ENCODE peak calls at places on chromosomes 4 and X, in five cellular contexts. One of them, this sample, is unnamed. For H3K4me1, the result is how much of the 10 kb centered on the place peaks cover.

GRCh38 chr4:99848576-99848975 is 31.9 kb downstream of the DAPP1 start:
- DNase-seq in GM23248: no peak
- DNase-seq in aorta: no peak
- DNase-seq in left ventricle myocardium inferior: no peak
- DNase-seq in body of pancreas: no peak
- DNase-seq in this sample: no peak

GRCh38 chr4:163544407-163545038 is 50.0 kb downstream of the TMA16 start:
- DNase-seq in body of pancreas: peak
- DNase-seq in aorta: peak
- DNase-seq in GM23248: peak
- DNase-seq in left ventricle myocardium inferior: peak
- DNase-seq in this sample: peak

GRCh38 chr4:124409044-124409443 is 303.5 kb downstream of the ANKRD50 start:
- DNase-seq in left ventricle myocardium inferior: no peak
- DNase-seq in GM23248: peak
- DNase-seq in aorta: no peak
- DNase-seq in body of pancreas: no peak
- DNase-seq in this sample: no peak

GRCh38 chr4:138235419-138235952 is 6.7 kb downstream of the SLC7A11 start:
- DNase-seq in left ventricle myocardium inferior: no peak
- DNase-seq in aorta: no peak
- DNase-seq in GM23248: peak
- DNase-seq in body of pancreas: no peak
- DNase-seq in this sample: peak

GRCh38 chrX:39011454-39012204 is 210.4 kb downstream of the MID1IP1 start:
- DNase-seq in left ventricle myocardium inferior: peak
- DNase-seq in GM23248: peak
- DNase-seq in aorta: peak
- DNase-seq in body of pancreas: peak
- DNase-seq in this sample: peak

GRCh38 chr4:27154706-27155105 is 294.1 kb downstream of the STIM2 start:
- DNase-seq in body of pancreas: no peak
- DNase-seq in GM23248: peak
- DNase-seq in left ventricle myocardium inferior: no peak
- DNase-seq in aorta: no peak
- DNase-seq in this sample: peak

GRCh38 chr4:19213388-19213787 is 1038.3 kb upstream of the SLIT2 start:
- DNase-seq in GM23248: no peak
- DNase-seq in body of pancreas: no peak
- DNase-seq in left ventricle myocardium inferior: no peak
- DNase-seq in aorta: no peak
- DNase-seq in this sample: no peak

GRCh38 chr4:127006509-127006908 is 626.2 kb upstream of the INTU start:
- DNase-seq in aorta: no peak
- DNase-seq in left ventricle myocardium inferior: no peak
- DNase-seq in GM23248: peak
- DNase-seq in body of pancreas: no peak
- DNase-seq in this sample: no peak

GRCh38 chr4:83019794-83020497 is 9.3 kb upstream of the LIN54 start:
- DNase-seq in aorta: no peak
- DNase-seq in left ventricle myocardium inferior: no peak
- DNase-seq in body of pancreas: no peak
- DNase-seq in GM23248: no peak
- DNase-seq in this sample: no peak

DNA sequence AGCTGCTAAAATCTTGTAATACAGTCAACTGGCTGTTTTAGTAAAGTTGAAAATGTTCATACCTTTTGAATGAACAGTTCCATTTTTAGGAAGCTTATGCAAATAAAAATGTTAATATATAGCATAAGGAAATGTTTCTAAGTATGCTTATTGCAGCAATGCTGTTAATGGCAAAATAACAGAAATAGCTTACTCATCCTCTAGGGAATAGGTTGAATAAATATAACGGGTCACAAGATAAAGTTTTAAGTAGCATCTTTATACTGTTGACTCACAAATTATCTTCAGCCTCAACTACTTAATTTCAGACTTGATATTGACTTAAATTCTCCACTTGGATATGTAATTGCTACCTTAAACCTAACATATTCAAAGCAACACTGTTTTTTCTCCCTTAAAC is 27.7 kb downstream of the HERC3 start:
- DNase-seq in body of pancreas: no peak
- DNase-seq in aorta: no peak
- DNase-seq in left ventricle myocardium inferior: no peak
- DNase-seq in GM23248: peak
- DNase-seq in this sample: no peak
- H3K4me1 ChIP-seq in body of pancreas: under half
- H3K4me1 ChIP-seq in aorta: under half
- H3K4me1 ChIP-seq in left ventricle myocardium inferior: half or more
- H3K4me1 ChIP-seq in GM23248: half or more
- H3K4me1 ChIP-seq in this sample: under half

GRCh38 chrX:40578039-40578438 is 2.7 kb upstream of the ATP6AP2 start:
- DNase-seq in body of pancreas: no peak
- DNase-seq in aorta: no peak
- DNase-seq in left ventricle myocardium inferior: no peak
- DNase-seq in GM23248: no peak
- DNase-seq in this sample: no peak

GRCh38 chrX:40571600-40571999 is 9.2 kb upstream of the ATP6AP2 start:
- DNase-seq in left ventricle myocardium inferior: no peak
- DNase-seq in GM23248: no peak
- DNase-seq in body of pancreas: no peak
- DNase-seq in aorta: no peak
- DNase-seq in this sample: no peak

GRCh38 chrX:40570346-40571093 is 10.2 kb upstream of the ATP6AP2 start:
- DNase-seq in aorta: no peak
- DNase-seq in body of pancreas: no peak
- DNase-seq in GM23248: no peak
- DNase-seq in left ventricle myocardium inferior: no peak
- DNase-seq in this sample: no peak

GRCh38 chrX:40576291-40576690 is 4.5 kb upstream of the ATP6AP2 start:
- DNase-seq in GM23248: no peak
- DNase-seq in left ventricle myocardium inferior: no peak
- DNase-seq in body of pancreas: no peak
- DNase-seq in aorta: no peak
- DNase-seq in this sample: no peak

DNA sequence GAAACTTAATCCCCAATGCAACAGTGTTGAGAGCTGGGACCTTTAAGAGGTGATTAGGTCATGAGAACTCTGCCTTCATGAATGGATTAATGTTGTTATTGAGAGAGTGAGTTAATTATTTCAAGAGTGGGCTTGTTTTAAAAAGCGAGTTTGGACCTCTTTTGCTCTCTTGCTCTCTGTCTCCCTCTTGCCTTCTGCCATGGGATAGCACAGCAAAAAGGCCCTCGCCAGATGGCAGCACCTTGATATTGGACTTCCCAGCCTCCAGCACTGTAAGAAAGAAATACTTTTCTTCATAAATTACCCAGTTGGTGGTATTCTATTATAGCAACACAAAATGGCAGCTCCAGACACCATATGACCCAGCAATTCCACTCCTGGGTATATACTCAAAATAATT is 7.0 kb upstream of the ATP6AP2 start:
- DNase-seq in aorta: no peak
- DNase-seq in left ventricle myocardium inferior: no peak
- DNase-seq in GM23248: peak
- DNase-seq in body of pancreas: no peak
- DNase-seq in this sample: peak
- H3K27ac ChIP-seq in aorta: no peak
- H3K27ac ChIP-seq in left ventricle myocardium inferior: no peak
- H3K27ac ChIP-seq in GM23248: no peak
- H3K27ac ChIP-seq in body of pancreas: no peak
- H3K27ac ChIP-seq in this sample: no peak

GRCh38 chr4:25845841-25846653 is 16.7 kb downstream of the SEL1L3 start:
- DNase-seq in GM23248: no peak
- DNase-seq in left ventricle myocardium inferior: no peak
- DNase-seq in body of pancreas: no peak
- DNase-seq in aorta: no peak
- DNase-seq in this sample: no peak
- H3K4me3 ChIP-seq in GM23248: no peak
- H3K4me3 ChIP-seq in left ventricle myocardium inferior: no peak
- H3K4me3 ChIP-seq in body of pancreas: no peak
- H3K4me3 ChIP-seq in aorta: no peak
- H3K4me3 ChIP-seq in this sample: no peak

DNA sequence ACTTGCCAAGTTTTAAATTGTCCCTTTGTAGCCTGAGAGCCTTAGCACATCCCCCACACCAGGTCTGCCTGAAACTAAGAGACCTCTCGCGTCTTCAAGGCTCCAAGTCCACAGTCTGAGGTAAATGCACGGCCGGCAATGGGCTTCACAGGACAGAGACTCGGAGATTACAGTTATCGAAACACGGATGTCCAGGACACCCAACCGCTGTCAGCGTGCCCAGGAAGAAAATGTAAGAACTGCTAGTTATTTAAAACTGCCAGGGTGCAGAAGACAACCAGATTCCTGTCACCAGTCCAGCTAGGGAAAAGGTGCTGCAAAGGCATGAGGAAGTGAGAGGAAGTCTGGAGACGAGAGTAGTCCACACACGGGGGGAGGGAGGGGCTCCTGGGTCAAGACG is 28.9 kb downstream of the ZNF827 start:
- DNase-seq in GM23248: peak
- DNase-seq in body of pancreas: peak
- DNase-seq in aorta: no peak
- DNase-seq in left ventricle myocardium inferior: no peak
- DNase-seq in this sample: peak
- H3K4me1 ChIP-seq in GM23248: under half
- H3K4me1 ChIP-seq in body of pancreas: under half
- H3K4me1 ChIP-seq in aorta: under half
- H3K4me1 ChIP-seq in left ventricle myocardium inferior: half or more
- H3K4me1 ChIP-seq in this sample: under half

GRCh38 chr4:139503622-139504166 is 49.8 kb downstream of the RAB33B start:
- DNase-seq in aorta: no peak
- DNase-seq in body of pancreas: no peak
- DNase-seq in left ventricle myocardium inferior: no peak
- DNase-seq in GM23248: no peak
- DNase-seq in this sample: no peak
- H3K27ac ChIP-seq in aorta: no peak
- H3K27ac ChIP-seq in body of pancreas: no peak
- H3K27ac ChIP-seq in left ventricle myocardium inferior: no peak
- H3K27ac ChIP-seq in GM23248: no peak
- H3K27ac ChIP-seq in this sample: no peak

DNA sequence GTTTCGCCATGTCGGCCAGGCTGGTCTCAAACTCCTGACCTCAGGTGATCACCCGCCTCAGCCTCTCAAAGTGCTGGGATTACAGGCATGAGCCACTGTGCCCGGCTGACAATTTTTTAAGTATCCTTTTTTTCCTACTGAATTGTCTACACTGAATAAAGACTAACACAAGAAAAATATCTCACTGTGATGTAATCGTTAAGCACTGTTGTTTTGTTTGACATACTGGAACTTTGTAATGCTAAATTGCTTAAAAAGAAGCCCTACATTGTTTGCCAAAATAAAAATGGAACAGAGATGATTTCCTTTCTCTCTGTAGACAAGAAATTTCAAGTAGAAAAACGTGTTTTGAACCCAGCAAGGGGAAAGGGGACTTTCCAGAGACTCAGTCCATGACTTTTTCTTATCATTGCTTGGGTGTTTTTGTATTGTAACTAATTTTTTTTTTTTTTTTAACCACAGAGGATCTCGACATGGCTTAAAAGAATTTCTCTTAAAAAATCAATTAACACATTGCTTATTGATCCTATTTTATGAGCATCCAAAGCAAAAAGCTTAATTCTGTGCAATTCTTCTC is 74.9 kb downstream of the TMEM156 start:
- DNase-seq in left ventricle myocardium inferior: no peak
- DNase-seq in body of pancreas: no peak
- DNase-seq in GM23248: no peak
- DNase-seq in aorta: no peak
- DNase-seq in this sample: no peak
- H3K4me3 ChIP-seq in left ventricle myocardium inferior: no peak
- H3K4me3 ChIP-seq in body of pancreas: no peak
- H3K4me3 ChIP-seq in GM23248: no peak
- H3K4me3 ChIP-seq in aorta: no peak
- H3K4me3 ChIP-seq in this sample: no peak

GRCh38 chrX:7076245-7076661 is 71.3 kb upstream of the STS start:
- DNase-seq in GM23248: no peak
- DNase-seq in aorta: no peak
- DNase-seq in body of pancreas: peak
- DNase-seq in left ventricle myocardium inferior: no peak
- DNase-seq in this sample: no peak
- H3K4me1 ChIP-seq in GM23248: under half
- H3K4me1 ChIP-seq in aorta: under half
- H3K4me1 ChIP-seq in body of pancreas: under half
- H3K4me1 ChIP-seq in left ventricle myocardium inferior: under half
- H3K4me1 ChIP-seq in this sample: under half